ENCODE peak calls at places on chromosomes 5 and 9, in eight cellular contexts. M is heart left ventricle; J is dorsolateral prefrontal cortex; G is uterus; D is left ventricle myocardium inferior; K is CD4-positive, alpha-beta T cell; P is substantia nigra; N is CD8-positive, alpha-beta T cell. I is an unnamed sample.

GRCh38 chr9:109254317-109254716 is 66.5 kb downstream of the EPB41L4B start:
- DNase-seq in M (no peak), J (no peak), G (no peak), D (no peak), K (no peak), P (no peak), N (no peak), I (no peak)

GRCh38 chr9:134852906-134853654 is 27.5 kb upstream of the FCN2 start:
- DNase-seq in M (no peak), J (no peak), G (no peak), D (no peak), K (no peak), P (no peak), N (no peak), I (no peak)

GRCh38 chr5:159419567-159419966 is 89.3 kb upstream of the IL12B start:
- DNase-seq in M (no peak), J (no peak), G (no peak), D (no peak), K (no peak), P (no peak), N (no peak), I (no peak)

GRCh38 chr5:97164846-97165245 is 18.2 kb downstream of the RIOK2 start:
- DNase-seq in M (no peak), J (no peak), G (no peak), D (no peak), K (no peak), P (no peak), N (no peak), I (no peak)

GRCh38 chr9:129761901-129762359 is 9.1 kb upstream of the PTGES start:
- DNase-seq in M (no peak), J (no peak), G (no peak), D (no peak), K (no peak), P (no peak), N (no peak), I (no peak)

GRCh38 chr9:18317896-18318295 is 156.1 kb upstream of the ADAMTSL1 start:
- DNase-seq in M (no peak), J (no peak), G (no peak), D (no peak), K (no peak), P (no peak), N (no peak), I (no peak)

GRCh38 chr5:152262667-152263066 is 142.4 kb downstream of the NMUR2 start:
- DNase-seq in M (no peak), J (no peak), G (no peak), D (no peak), K (no peak), P (no peak), N (no peak), I (no peak)

GRCh38 chr5:177310757-177311173 is 933 bp downstream of the MXD3 start:
- DNase-seq in M (peak; percentile 36), J (no peak), G (no peak), D (no peak), K (no peak), P (no peak), N (no peak), I (no peak)

GRCh38 chr9:12859704-12860251 is 85.0 kb downstream of the LURAP1L start:
- DNase-seq in M (no peak), J (no peak), G (no peak), D (no peak), K (no peak), P (no peak), N (no peak), I (no peak)

GRCh38 chr9:116070256-116070914 is 83.2 kb upstream of the PAPPA start:
- DNase-seq in M (no peak), J (no peak), G (no peak), D (no peak), K (no peak), P (no peak), N (no peak), I (no peak)

GRCh38 chr9:96566401-96567202 is 53.0 kb downstream of the CDC14B start:
- DNase-seq in M (peak; percentile 77), J (peak; percentile 72), G (peak; percentile 65), D (peak; percentile 82), K (peak; percentile 72), P (peak; percentile 40), N (peak; percentile 89), I (peak; percentile 63)

GRCh38 chr5:31049933-31050704 is 143.4 kb upstream of the CDH6 start:
- DNase-seq in M (no peak), J (no peak), G (no peak), D (no peak), K (no peak), P (no peak), N (no peak), I (no peak)

GRCh38 chr5:14816999-14817761 is 54.4 kb downstream of the ANKH start:
- DNase-seq in M (peak; percentile 59), J (peak; percentile 66), G (no peak), D (peak; percentile 29), K (no peak), P (no peak), N (no peak), I (no peak)

GRCh38 chr9:87991151-87991870 is 17.0 kb upstream of the CDK20 start:
- DNase-seq in M (no peak), J (no peak), G (no peak), D (no peak), K (no peak), P (no peak), N (no peak), I (no peak)

GRCh38 chr5:90294604-90295003 is 115.0 kb downstream of the CETN3 start:
- DNase-seq in M (no peak), J (no peak), G (no peak), D (no peak), K (no peak), P (no peak), N (no peak), I (no peak)

GRCh38 chr5:141881886-141882285 is 3.7 kb upstream of the PCDH1 start:
- DNase-seq in M (no peak), J (no peak), G (no peak), D (no peak), K (no peak), P (no peak), N (peak; percentile 37), I (no peak)

GRCh38 chr5:10564838-10565784 is 1.2 kb downstream of the ANKRD33B start:
- DNase-seq in M (peak; percentile 50), J (no peak), G (no peak), D (peak; percentile 44), K (no peak), P (no peak), N (no peak), I (no peak)

GRCh38 chr5:10567781-10568321 is 4.0 kb downstream of the ANKRD33B start:
- DNase-seq in M (no peak), J (no peak), G (no peak), D (no peak), K (no peak), P (no peak), N (no peak), I (no peak)

GRCh38 chr5:10567181-10567591 is 3.3 kb downstream of the ANKRD33B start:
- DNase-seq in M (no peak), J (no peak), G (no peak), D (no peak), K (no peak), P (no peak), N (no peak), I (no peak)

GRCh38 chr5:10565785-10566506 is 2.1 kb downstream of the ANKRD33B start:
- DNase-seq in M (no peak), J (no peak), G (no peak), D (no peak), K (no peak), P (no peak), N (no peak), I (no peak)

DNA sequence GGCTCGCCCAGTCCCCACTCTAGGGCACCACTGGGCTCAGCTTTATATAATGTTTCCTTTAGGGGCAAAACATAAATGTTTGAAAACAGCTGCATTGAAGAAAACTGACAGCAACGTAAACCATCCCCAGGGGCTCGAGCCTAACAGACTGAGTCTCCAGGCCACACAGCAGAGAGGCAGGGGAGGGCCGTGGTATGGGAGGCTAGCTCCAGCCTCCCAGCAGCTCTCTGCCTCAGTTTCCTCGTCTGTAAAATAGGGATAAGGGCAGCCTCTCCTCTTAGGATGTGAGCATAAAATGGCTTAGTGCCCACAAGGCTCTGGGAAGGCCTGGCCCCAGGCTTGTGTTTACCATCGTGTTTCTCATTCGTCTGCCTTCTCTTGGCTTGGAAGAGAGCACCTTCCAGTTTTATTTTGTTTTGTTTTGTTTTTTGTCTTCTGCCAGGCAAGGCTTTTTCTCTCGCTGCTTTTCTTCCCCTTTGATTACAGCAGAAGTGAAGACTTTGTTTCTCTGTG is 2.7 kb downstream of the ANKRD33B start:
- DNase-seq in M (no peak), J (no peak), G (no peak), D (no peak), K (no peak), P (no peak), N (no peak), I (no peak)
- H3K27ac ChIP-seq in M (peak overlapping the region; percentile 78), J (no peak overlapping the region), G (peak overlapping the region; percentile 88), D (peak overlapping the region; percentile 87), K (no peak overlapping the region), P (no peak overlapping the region), N (no peak overlapping the region), I (no peak overlapping the region)

GRCh38 chr5:144028058-144028457 is 142.4 kb downstream of the YIPF5 start:
- DNase-seq in M (peak; percentile 47), J (peak; percentile 34), G (peak; percentile 26), D (no peak), K (no peak), P (no peak), N (no peak), I (no peak)
- H3K27ac ChIP-seq in M (peak overlapping the region; percentile 85), J (no peak overlapping the region), G (peak overlapping the region; percentile 71), D (peak overlapping the region; percentile 72), K (no peak overlapping the region), P (no peak overlapping the region), N (no peak overlapping the region), I (no peak overlapping the region)

GRCh38 chr9:136570916-136571315 is 25.1 kb upstream of the NOTCH1 start:
- DNase-seq in M (peak; percentile 38), J (no peak), G (no peak), D (no peak), K (no peak), P (no peak), N (no peak), I (no peak)
- H3K27ac ChIP-seq in M (peak overlapping the region; percentile 57), J (no peak overlapping the region), G (peak overlapping the region; percentile 25), D (peak overlapping the region; percentile 95), K (no peak overlapping the region), P (no peak overlapping the region), N (no peak overlapping the region), I (no peak overlapping the region)

GRCh38 chr5:143673676-143674468 is 138.1 kb upstream of the HMHB1 start:
- DNase-seq in M (no peak), J (no peak), G (no peak), D (no peak), K (no peak), P (no peak), N (no peak), I (no peak)

GRCh38 chr5:143674469-143674786 is 137.5 kb upstream of the HMHB1 start:
- DNase-seq in M (no peak), J (no peak), G (no peak), D (no peak), K (no peak), P (no peak), N (no peak), I (no peak)

GRCh38 chr5:143671644-143672569 is 140.1 kb upstream of the HMHB1 start:
- DNase-seq in M (no peak), J (no peak), G (no peak), D (no peak), K (no peak), P (no peak), N (no peak), I (no peak)

GRCh38 chr5:143676794-143677193 is 135.2 kb upstream of the HMHB1 start:
- DNase-seq in M (no peak), J (no peak), G (no peak), D (no peak), K (no peak), P (no peak), N (no peak), I (no peak)

GRCh38 chr5:143672806-143673205 is 139.2 kb upstream of the HMHB1 start:
- DNase-seq in M (no peak), J (no peak), G (no peak), D (no peak), K (no peak), P (no peak), N (no peak), I (no peak)
- H3K27ac ChIP-seq in M (no peak overlapping the region), J (no peak overlapping the region), G (no peak overlapping the region), D (no peak overlapping the region), K (no peak overlapping the region), P (no peak overlapping the region), N (no peak overlapping the region), I (no peak overlapping the region)